ENCODE peak calls at places on chromosome X, in six cellular contexts. H is aorta; A is ELR; Z is breast epithelium; K is CD8-positive, alpha-beta T cell; D is CD8-positive, alpha-beta memory T cell. G is an unnamed sample.

GRCh38 chrX:70336767-70337166 is 46.9 kb downstream of the KIF4A start:
- DNase-seq in H (no peak), A (no peak), Z (no peak), K (no peak), D (no peak), G (no peak)

GRCh38 chrX:48972214-48973164 is 845 bp upstream of the KCND1 start:
- DNase-seq in H (peak), A (peak), Z (no peak), K (no peak), D (no peak), G (peak)

GRCh38 chrX:23788521-23788920 is 5.5 kb downstream of the SAT1 start:
- DNase-seq in H (no peak), A (no peak), Z (no peak), K (no peak), D (no peak), G (no peak)

GRCh38 chrX:72050011-72050410 is 81.7 kb downstream of the RTL5 start:
- DNase-seq in H (no peak), A (no peak), Z (no peak), K (no peak), D (no peak), G (no peak)

GRCh38 chrX:45852884-45853283 is 652.2 kb upstream of the DIPK2B start:
- DNase-seq in H (no peak), A (peak), Z (no peak), K (no peak), D (no peak), G (no peak)

GRCh38 chrX:130118941-130119640 is 8.8 kb upstream of the ELF4 start:
- DNase-seq in H (no peak), A (peak), Z (no peak), K (no peak), D (no peak), G (no peak)

GRCh38 chrX:130330706-130331105 is 9.0 kb upstream of the SLC25A14 start:
- DNase-seq in H (peak), A (peak), Z (no peak), K (no peak), D (peak), G (peak)

GRCh38 chrX:39431893-39432292 is 630.6 kb downstream of the MID1IP1 start:
- DNase-seq in H (no peak), A (no peak), Z (no peak), K (no peak), D (no peak), G (no peak)

GRCh38 chrX:155959018-155959587 is 38.4 kb upstream of the IL9R start:
- DNase-seq in H (no peak), A (no peak), Z (no peak), K (no peak), D (no peak), G (no peak)

GRCh38 chrX:18995216-18995615 is 11.3 kb upstream of the PHKA2 start:
- DNase-seq in H (no peak), A (peak), Z (no peak), K (no peak), D (no peak), G (no peak)

GRCh38 chrX:133726211-133726630 is 259.2 kb downstream of the GPC3 start:
- DNase-seq in H (no peak), A (peak), Z (no peak), K (no peak), D (no peak), G (no peak)

GRCh38 chrX:153448556-153449280 is 2.9 kb upstream of the TREX2 start:
- DNase-seq in H (no peak), A (no peak), Z (no peak), K (no peak), D (no peak), G (no peak)

GRCh38 chrX:101416691-101417090 is 8.7 kb downstream of the HNRNPH2 start:
- DNase-seq in H (no peak), A (no peak), Z (no peak), K (no peak), D (no peak), G (no peak)

GRCh38 chrX:103442536-103442901 is 66.2 kb downstream of the BEX3 start:
- DNase-seq in H (no peak), A (peak), Z (no peak), K (no peak), D (no peak), G (no peak)

GRCh38 chrX:106897259-106897658 is 5.9 kb downstream of the RIPPLY1 start:
- DNase-seq in H (no peak), A (peak), Z (no peak), K (no peak), D (no peak), G (no peak)

GRCh38 chrX:154398668-154399526 is 720 bp downstream of the RPL10 start:
- DNase-seq in H (peak), A (peak), Z (peak), K (peak), D (peak), G (peak)

GRCh38 chrX:39830414-39830813 is 267.3 kb downstream of the BCOR start:
- DNase-seq in H (peak), A (no peak), Z (no peak), K (no peak), D (no peak), G (no peak)

GRCh38 chrX:126448681-126449080 is 103.9 kb downstream of the DCAF12L1 start:
- DNase-seq in H (no peak), A (no peak), Z (no peak), K (no peak), D (no peak), G (no peak)

GRCh38 chrX:39757971-39758370 is 339.8 kb downstream of the BCOR start:
- DNase-seq in H (no peak), A (peak), Z (no peak), K (no peak), D (no peak), G (no peak)

GRCh38 chrX:42678133-42678532 is 99.8 kb downstream of the PPP1R2C start:
- DNase-seq in H (no peak), A (no peak), Z (no peak), K (no peak), D (no peak), G (no peak)

GRCh38 chrX:1323315-1323714 is 13.3 kb upstream of the IL3RA start:
- DNase-seq in H (peak), A (peak), Z (no peak), K (peak), D (peak), G (peak)

GRCh38 chrX:130020661-130021324 is 38.4 kb downstream of the BCORL1 start:
- DNase-seq in H (no peak), A (no peak), Z (no peak), K (no peak), D (no peak), G (no peak)

GRCh38 chrX:106039920-106040319 is 1.4 kb upstream of the SERPINA7 start:
- DNase-seq in H (no peak), A (no peak), Z (no peak), K (no peak), D (no peak), G (no peak)

GRCh38 chrX:21658152-21658737 is at the start of gene KLHL34:
- DNase-seq in H (peak), A (no peak), Z (no peak), K (no peak), D (no peak), G (peak)

GRCh38 chrX:120302434-120302833 is 8.8 kb downstream of the TMEM255A start:
- DNase-seq in H (peak), A (no peak), Z (no peak), K (peak), D (peak), G (no peak)

GRCh38 chrX:76148753-76149152 is 24.1 kb upstream of the PBDC1 start:
- DNase-seq in H (peak), A (peak), Z (peak), K (no peak), D (peak), G (peak)

GRCh38 chrX:132908891-132909290 is 49.5 kb downstream of the HS6ST2 start:
- DNase-seq in H (no peak), A (no peak), Z (no peak), K (no peak), D (no peak), G (no peak)

GRCh38 chrX:23327104-23327503 is 7.5 kb upstream of the PTCHD1 start:
- DNase-seq in H (no peak), A (no peak), Z (no peak), K (no peak), D (no peak), G (no peak)

GRCh38 chrX:44344194-44344593 is 722 bp upstream of the EFHC2 start:
- DNase-seq in H (no peak), A (no peak), Z (no peak), K (peak), D (peak), G (peak)

GRCh38 chrX:39528161-39528560 is 569.6 kb downstream of the BCOR start:
- DNase-seq in H (no peak), A (no peak), Z (no peak), K (no peak), D (no peak), G (no peak)

GRCh38 chrX:153971632-153972367 is at the start of gene HCFC1:
- DNase-seq in H (peak), A (peak), Z (peak), K (peak), D (peak), G (peak)

GRCh38 chrX:13750204-13750603 is 15.7 kb downstream of the OFD1 start:
- DNase-seq in H (no peak), A (peak), Z (no peak), K (no peak), D (peak), G (no peak)

GRCh38 chrX:48864210-48864609 is 28.8 kb upstream of the PCSK1N start:
- DNase-seq in H (no peak), A (peak), Z (no peak), K (no peak), D (no peak), G (no peak)

GRCh38 chrX:30713061-30713525 is 59.9 kb downstream of the GK start:
- DNase-seq in H (peak), A (peak), Z (no peak), K (no peak), D (peak), G (peak)

GRCh38 chrX:110008001-110008635 is 5.2 kb downstream of the TMEM164 start:
- DNase-seq in H (no peak), A (no peak), Z (no peak), K (no peak), D (no peak), G (no peak)

GRCh38 chrX:31057291-31057690 is 14.6 kb downstream of the FTHL17 start:
- DNase-seq in H (no peak), A (no peak), Z (no peak), K (no peak), D (no peak), G (no peak)

GRCh38 chrX:31580726-31581125 is 508.9 kb upstream of the FTHL17 start:
- DNase-seq in H (no peak), A (peak), Z (no peak), K (no peak), D (no peak), G (no peak)

GRCh38 chrX:26373829-26374228 is 157.9 kb downstream of the MAGEB5 start:
- DNase-seq in H (no peak), A (no peak), Z (no peak), K (no peak), D (no peak), G (no peak)

GRCh38 chrX:40746536-40746935 is 11.2 kb upstream of the MED14 start:
- DNase-seq in H (no peak), A (no peak), Z (no peak), K (no peak), D (no peak), G (no peak)

GRCh38 chrX:25941087-25941486 is 197.1 kb upstream of the MAGEB18 start:
- DNase-seq in H (no peak), A (no peak), Z (no peak), K (no peak), D (no peak), G (no peak)